ENCODE peak calls at places on chromosome 18, in six cellular contexts. I, X, Y, C, E and U are unnamed samples.

GRCh38 chr18:74488864-74489263 is 7.3 kb upstream of the CNDP2 start:
- DNase-seq in E (no peak), X (no peak), I (no peak), C (no peak), Y (no peak), U (no peak)

GRCh38 chr18:48161911-48162698 is 231.6 kb upstream of the SMAD2 start:
- DNase-seq in I (peak; percentile 38), E (peak; percentile 59), X (no peak), C (no peak), Y (no peak), U (no peak)

GRCh38 chr18:26655010-26655613 is 106.8 kb upstream of the KCTD1 start:
- DNase-seq in C (no peak), E (no peak), Y (no peak), X (no peak), I (no peak), U (no peak)

GRCh38 chr18:59051470-59052165 is 88.1 kb upstream of the SEC11C start:
- DNase-seq in I (no peak), X (no peak), E (no peak), C (no peak), Y (no peak), U (no peak)

GRCh38 chr18:1806884-1807615 is 764.3 kb downstream of the METTL4 start:
- DNase-seq in X (no peak), E (no peak), I (no peak), Y (no peak), C (no peak), U (no peak)

GRCh38 chr18:76564117-76564516 is 69.1 kb upstream of the ZNF516 start:
- DNase-seq in C (no peak), Y (no peak), I (no peak), E (no peak), X (no peak), U (no peak)

GRCh38 chr18:8045890-8046289 is 478.8 kb downstream of the PTPRM start:
- DNase-seq in C (no peak), Y (no peak), E (no peak), X (no peak), I (no peak), U (no peak)

GRCh38 chr18:43341014-43341413 is 63.7 kb upstream of the SYT4 start:
- DNase-seq in E (no peak), I (no peak), Y (no peak), X (no peak), C (no peak), U (no peak)

GRCh38 chr18:57441395-57441794 is 6.2 kb downstream of the ONECUT2 start:
- DNase-seq in Y (no peak), C (no peak), I (peak; percentile 77), X (no peak), E (no peak), U (no peak)

GRCh38 chr18:54950221-54950620 is 9.0 kb downstream of the CCDC68 start:
- DNase-seq in Y (peak; percentile 29), I (peak; percentile 43), C (no peak), E (no peak), X (no peak), U (no peak)

GRCh38 chr18:61975526-61976326 is 82.9 kb upstream of the RNF152 start:
- DNase-seq in Y (no peak), C (no peak), X (no peak), E (no peak), I (no peak), U (no peak)

GRCh38 chr18:80177128-80177527 is 68.1 kb downstream of the ADNP2 start:
- DNase-seq in Y (no peak), E (no peak), C (no peak), I (no peak), X (no peak), U (no peak)

GRCh38 chr18:65725421-65726050 is 25.3 kb upstream of the CDH7 start:
- DNase-seq in X (no peak), C (no peak), I (peak; percentile 69), Y (peak; percentile 44), E (no peak), U (peak; percentile 53)

GRCh38 chr18:55634545-55634944 is 46.6 kb upstream of the TCF4 start:
- DNase-seq in X (no peak), C (no peak), Y (no peak), I (no peak), E (no peak), U (no peak)

GRCh38 chr18:8791171-8791651 is 85.9 kb downstream of the MTCL1 start:
- DNase-seq in Y (peak; percentile 78), I (no peak), E (no peak), C (no peak), X (no peak), U (no peak)

GRCh38 chr18:47545613-47546012 is 294.2 kb upstream of the SKOR2 start:
- DNase-seq in I (no peak), X (no peak), C (no peak), E (no peak), Y (no peak), U (no peak)

GRCh38 chr18:23918395-23919032 is 96.0 kb upstream of the TTC39C start:
- DNase-seq in X (peak; percentile 32), E (peak; percentile 12), C (peak; percentile 83), Y (peak; percentile 72), I (peak; percentile 71), U (peak; percentile 85)

GRCh38 chr18:9763876-9764605 is 55.9 kb downstream of the RAB31 start:
- DNase-seq in I (no peak), Y (no peak), X (no peak), E (no peak), C (no peak), U (no peak)

GRCh38 chr18:34802938-34803337 is 92.8 kb downstream of the DTNA start:
- DNase-seq in Y (no peak), X (no peak), E (no peak), C (no peak), I (no peak), U (no peak)

GRCh38 chr18:8833480-8833879 is 128.1 kb downstream of the MTCL1 start:
- DNase-seq in E (no peak), X (no peak), I (no peak), Y (no peak), C (no peak), U (no peak)

GRCh38 chr18:9362869-9363268 is 28.3 kb downstream of the TWSG1 start:
- DNase-seq in X (no peak), E (no peak), I (no peak), Y (no peak), C (no peak), U (no peak)

GRCh38 chr18:37582306-37582705 is 16.7 kb upstream of the CELF4 start:
- DNase-seq in E (no peak), X (no peak), I (no peak), Y (no peak), C (no peak), U (no peak)

GRCh38 chr18:9184998-9185613 is 48.5 kb downstream of the ANKRD12 start:
- DNase-seq in Y (no peak), I (no peak), E (no peak), X (no peak), C (no peak), U (no peak)

GRCh38 chr18:44651453-44651852 is 29.2 kb upstream of the SETBP1 start:
- DNase-seq in C (no peak), I (peak; percentile 47), X (no peak), E (no peak), Y (no peak), U (no peak)

GRCh38 chr18:8616026-8616401 is 6.8 kb downstream of the RAB12 start:
- DNase-seq in I (no peak), X (no peak), E (no peak), Y (no peak), C (no peak), U (no peak)

GRCh38 chr18:12236141-12236540 is 18.0 kb upstream of the CIDEA start:
- DNase-seq in I (no peak), C (no peak), Y (no peak), E (no peak), X (no peak), U (no peak)

GRCh38 chr18:27746241-27746640 is 430.7 kb downstream of the CDH2 start:
- DNase-seq in Y (no peak), E (no peak), X (no peak), I (no peak), C (no peak), U (no peak)

GRCh38 chr18:37563810-37564511 is 1.6 kb downstream of the CELF4 start:
- DNase-seq in E (no peak), C (no peak), I (no peak), Y (no peak), X (no peak), U (no peak)

GRCh38 chr18:32768646-32769206 is 4.1 kb downstream of the KLHL14 start:
- DNase-seq in Y (no peak), X (no peak), C (no peak), I (no peak), E (no peak), U (no peak)

GRCh38 chr18:61546598-61546997 is 213.4 kb downstream of the CDH20 start:
- DNase-seq in Y (no peak), C (no peak), E (no peak), I (no peak), X (peak; percentile 55), U (no peak)

GRCh38 chr18:79542876-79543750 is 136.5 kb upstream of the CTDP1 start:
- DNase-seq in C (no peak), Y (no peak), X (no peak), E (no peak), I (no peak), U (no peak)

GRCh38 chr18:62925031-62925688 is 209.8 kb downstream of the PHLPP1 start:
- DNase-seq in X (no peak), C (no peak), E (no peak), I (no peak), Y (no peak), U (no peak)

GRCh38 chr18:36532394-36532793 is 234.9 kb downstream of the FHOD3 start:
- DNase-seq in X (no peak), E (no peak), Y (no peak), I (no peak), C (no peak), U (no peak)

GRCh38 chr18:78603584-78603983 is 376.0 kb upstream of the SALL3 start:
- DNase-seq in E (no peak), X (no peak), Y (no peak), I (no peak), C (no peak), U (no peak)

GRCh38 chr18:79402977-79403722 is 7.4 kb downstream of the NFATC1 start:
- DNase-seq in Y (no peak), X (no peak), E (no peak), I (no peak), C (no peak), U (peak; percentile 65)

GRCh38 chr18:58535340-58536186 is 93.3 kb downstream of the ALPK2 start:
- DNase-seq in Y (no peak), I (no peak), C (no peak), E (no peak), X (no peak), U (no peak)